ENCODE peak calls at places on chromosomes 1 and 21, in seven cellular contexts. O is fibroblast of the aortic adventitia; J is CD8-positive, alpha-beta T cell; G is CD8-positive, alpha-beta memory T cell; U is SK-N-SH; B is astrocyte of the cerebellum; Y is epithelial cell of esophagus. Q is an unnamed sample.

GRCh38 chr1:218658294-218658693 is 313.2 kb downstream of the TGFB2 start:
- DNase-seq in O (peak), J (no peak), G (no peak), U (no peak), B (no peak), Y (no peak), Q (no peak)

GRCh38 chr1:167200749-167201148 is 19.9 kb upstream of the POU2F1 start:
- DNase-seq in O (no peak), J (no peak), G (no peak), U (no peak), B (no peak), Y (peak), Q (no peak)

GRCh38 chr1:204473415-204473965 is 21.1 kb downstream of the PIK3C2B start:
- DNase-seq in O (no peak), J (no peak), G (no peak), U (no peak), B (no peak), Y (no peak), Q (no peak)

GRCh38 chr1:171841050-171841910 is at the start of gene DNM3:
- DNase-seq in O (peak), J (peak), G (peak), U (peak), B (peak), Y (peak), Q (peak)

GRCh38 chr1:26696191-26696644 is 403 bp downstream of the ARID1A start:
- DNase-seq in O (no peak), J (no peak), G (peak), U (peak), B (no peak), Y (no peak), Q (no peak)

GRCh38 chr1:40774266-40774998 is 9.2 kb upstream of the KCNQ4 start:
- DNase-seq in O (peak), J (peak), G (peak), U (peak), B (no peak), Y (peak), Q (peak)

GRCh38 chr1:234531181-234532132 is 52.5 kb upstream of the TARBP1 start:
- DNase-seq in O (peak), J (no peak), G (no peak), U (no peak), B (peak), Y (peak), Q (no peak)

GRCh38 chr1:37599940-37600339 is 4.2 kb upstream of the GNL2 start:
- DNase-seq in O (no peak), J (no peak), G (no peak), U (peak), B (no peak), Y (no peak), Q (no peak)

GRCh38 chr1:227934476-227935313 is 13.0 kb downstream of the WNT9A start:
- DNase-seq in O (peak), J (no peak), G (peak), U (no peak), B (no peak), Y (peak), Q (no peak)

GRCh38 chr1:6427445-6428390 is 3.1 kb downstream of the ESPN start:
- DNase-seq in O (no peak), J (no peak), G (no peak), U (no peak), B (no peak), Y (no peak), Q (no peak)

GRCh38 chr1:219159946-219160645 is 13.6 kb upstream of the LYPLAL1 start:
- DNase-seq in O (peak), J (no peak), G (no peak), U (no peak), B (no peak), Y (peak), Q (no peak)

GRCh38 chr21:33115586-33116541 is 45.9 kb downstream of the OLIG1 start:
- DNase-seq in O (no peak), J (no peak), G (no peak), U (no peak), B (no peak), Y (no peak), Q (no peak)

GRCh38 chr1:26555550-26555981 is 26.0 kb downstream of the RPS6KA1 start:
- DNase-seq in O (no peak), J (no peak), G (no peak), U (no peak), B (no peak), Y (no peak), Q (no peak)

GRCh38 chr1:11617314-11617713 is 36.9 kb downstream of the FBXO2 start:
- DNase-seq in O (no peak), J (no peak), G (no peak), U (no peak), B (no peak), Y (peak), Q (no peak)

GRCh38 chr1:3459940-3460652 is 5.6 kb downstream of the ARHGEF16 start:
- DNase-seq in O (no peak), J (no peak), G (no peak), U (no peak), B (no peak), Y (peak), Q (no peak)

GRCh38 chr1:94061513-94062443 is 59.2 kb downstream of the ABCA4 start:
- DNase-seq in O (peak), J (no peak), G (no peak), U (peak), B (no peak), Y (peak), Q (no peak)

GRCh38 chr1:8121261-8122159 is 95.4 kb upstream of the ERRFI1 start:
- DNase-seq in O (peak), J (no peak), G (no peak), U (no peak), B (peak), Y (peak), Q (no peak)

GRCh38 chr1:99282536-99282935 is 18.2 kb downstream of the PLPPR4 start:
- DNase-seq in O (no peak), J (no peak), G (no peak), U (no peak), B (no peak), Y (no peak), Q (no peak)

GRCh38 chr1:62175568-62176179 is 19.0 kb upstream of the L1TD1 start:
- DNase-seq in O (peak), J (no peak), G (no peak), U (peak), B (peak), Y (peak), Q (peak)

GRCh38 chr1:9942399-9942938 is 722 bp downstream of the LZIC start:
- DNase-seq in O (peak), J (no peak), G (no peak), U (peak), B (peak), Y (peak), Q (no peak)

GRCh38 chr1:63968663-63969460 is 195.0 kb downstream of the ROR1 start:
- DNase-seq in O (peak), J (no peak), G (no peak), U (no peak), B (no peak), Y (no peak), Q (no peak)

GRCh38 chr1:229434641-229435051 is 752 bp upstream of the ACTA1 start:
- DNase-seq in O (no peak), J (no peak), G (no peak), U (peak), B (no peak), Y (no peak), Q (no peak)

GRCh38 chr1:3571263-3571662 is 40.0 kb downstream of the MEGF6 start:
- DNase-seq in O (no peak), J (no peak), G (no peak), U (no peak), B (no peak), Y (no peak), Q (no peak)

GRCh38 chr1:200670215-200671118 is 760 bp upstream of the DDX59 start:
- DNase-seq in O (peak), J (no peak), G (no peak), U (peak), B (peak), Y (peak), Q (peak)

GRCh38 chr1:206075786-206076725 is 23.1 kb downstream of the RHEX start:
- DNase-seq in O (peak), J (no peak), G (no peak), U (no peak), B (no peak), Y (peak), Q (no peak)

GRCh38 chr1:193909406-193909805 is 723.0 kb upstream of the B3GALT2 start:
- DNase-seq in O (no peak), J (no peak), G (no peak), U (no peak), B (no peak), Y (peak), Q (no peak)

GRCh38 chr21:37041706-37042271 is 31.1 kb downstream of the PIGP start:
- DNase-seq in O (no peak), J (no peak), G (no peak), U (no peak), B (no peak), Y (no peak), Q (no peak)

GRCh38 chr1:14943516-14943851 is 210.1 kb upstream of the TMEM51 start:
- DNase-seq in O (no peak), J (no peak), G (no peak), U (no peak), B (no peak), Y (no peak), Q (no peak)

GRCh38 chr1:8702121-8702520 is 115.3 kb downstream of the RERE start:
- DNase-seq in O (peak), J (no peak), G (no peak), U (peak), B (no peak), Y (peak), Q (no peak)

GRCh38 chr1:205225901-205226765 is 1.6 kb upstream of the TMCC2 start:
- DNase-seq in O (no peak), J (peak), G (no peak), U (no peak), B (no peak), Y (peak), Q (no peak)

GRCh38 chr1:51634618-51635017 is 17.7 kb downstream of the OSBPL9 start:
- DNase-seq in O (no peak), J (no peak), G (no peak), U (no peak), B (no peak), Y (no peak), Q (no peak)

GRCh38 chr1:47843059-47843458 is 154.1 kb downstream of the TRABD2B start:
- DNase-seq in O (no peak), J (no peak), G (no peak), U (no peak), B (no peak), Y (no peak), Q (no peak)

GRCh38 chr1:50527249-50527986 is 104.2 kb upstream of the DMRTA2 start:
- DNase-seq in O (no peak), J (no peak), G (no peak), U (no peak), B (no peak), Y (no peak), Q (no peak)

GRCh38 chr21:42764883-42765282 is 111.5 kb downstream of the PDE9A start:
- DNase-seq in O (no peak), J (no peak), G (no peak), U (no peak), B (no peak), Y (no peak), Q (no peak)

GRCh38 chr21:45224189-45224938 is 63.3 kb downstream of the POFUT2 start:
- DNase-seq in O (peak), J (no peak), G (peak), U (no peak), B (no peak), Y (no peak), Q (no peak)

GRCh38 chr1:56803561-56804156 is 15.5 kb downstream of the FYB2 start:
- DNase-seq in O (peak), J (no peak), G (no peak), U (peak), B (no peak), Y (peak), Q (peak)

GRCh38 chr1:13892141-13892670 is 192.2 kb downstream of the PRDM2 start:
- DNase-seq in O (no peak), J (no peak), G (no peak), U (no peak), B (no peak), Y (no peak), Q (no peak)
- H3K4me3 ChIP-seq in O (no peak), J (no peak), G (no peak), U (no peak), B (no peak), Y (no peak), Q (peak)

DNA sequence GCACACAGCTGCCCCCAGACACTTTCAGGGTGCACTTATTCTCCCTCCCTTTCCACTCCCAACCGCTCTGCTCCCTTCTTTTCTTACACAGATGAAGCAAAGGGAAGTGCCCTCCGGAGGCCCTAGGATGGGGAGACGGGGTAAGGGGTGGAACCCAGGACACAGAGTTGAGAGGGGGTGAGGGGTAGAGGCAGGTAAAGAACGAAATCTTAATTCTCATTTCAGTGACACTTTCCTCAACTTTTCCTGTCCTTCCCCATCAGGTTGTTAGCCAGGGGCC is 12.8 kb downstream of the PLEKHO1 start:
- DNase-seq in O (no peak), J (no peak), G (no peak), U (no peak), B (no peak), Y (no peak), Q (no peak)
- H3K4me3 ChIP-seq in O (peak), J (no peak), G (no peak), U (peak), B (no peak), Y (peak), Q (peak)

GRCh38 chr1:155137129-155137528 is 1.5 kb downstream of the SLC50A1 start:
- DNase-seq in O (no peak), J (no peak), G (no peak), U (no peak), B (no peak), Y (no peak), Q (no peak)
- H3K4me3 ChIP-seq in O (peak), J (peak), G (peak), U (peak), B (peak), Y (peak), Q (peak)

GRCh38 chr1:197197430-197197997 is 51.0 kb upstream of the ASPM start:
- DNase-seq in O (peak), J (no peak), G (no peak), U (no peak), B (no peak), Y (no peak), Q (no peak)

GRCh38 chr1:197198333-197198732 is 51.9 kb upstream of the ASPM start:
- DNase-seq in O (no peak), J (no peak), G (no peak), U (no peak), B (no peak), Y (peak), Q (no peak)

GRCh38 chr1:197199923-197200467 is 53.5 kb upstream of the ASPM start:
- DNase-seq in O (no peak), J (no peak), G (no peak), U (no peak), B (no peak), Y (no peak), Q (no peak)

GRCh38 chr1:197200468-197200899 is 54.0 kb upstream of the ASPM start:
- DNase-seq in O (peak), J (no peak), G (peak), U (no peak), B (peak), Y (peak), Q (peak)

GRCh38 chr1:197198911-197199310 is 52.4 kb upstream of the ASPM start:
- DNase-seq in O (no peak), J (no peak), G (no peak), U (no peak), B (no peak), Y (peak), Q (no peak)
- H3K4me3 ChIP-seq in O (peak), J (no peak), G (no peak), U (peak), B (peak), Y (peak), Q (peak)

GRCh38 chr1:116360435-116361173 is 12.4 kb upstream of the ATP1A1 start:
- DNase-seq in O (peak), J (no peak), G (no peak), U (no peak), B (no peak), Y (peak), Q (no peak)

GRCh38 chr1:116359871-116360270 is 13.2 kb upstream of the ATP1A1 start:
- DNase-seq in O (no peak), J (no peak), G (no peak), U (no peak), B (no peak), Y (no peak), Q (no peak)

GRCh38 chr1:116357487-116357886 is 15.6 kb upstream of the ATP1A1 start:
- DNase-seq in O (no peak), J (no peak), G (no peak), U (no peak), B (no peak), Y (no peak), Q (no peak)

GRCh38 chr1:116361648-116362047 is 11.4 kb upstream of the ATP1A1 start:
- DNase-seq in O (no peak), J (no peak), G (no peak), U (no peak), B (no peak), Y (no peak), Q (no peak)

DNA sequence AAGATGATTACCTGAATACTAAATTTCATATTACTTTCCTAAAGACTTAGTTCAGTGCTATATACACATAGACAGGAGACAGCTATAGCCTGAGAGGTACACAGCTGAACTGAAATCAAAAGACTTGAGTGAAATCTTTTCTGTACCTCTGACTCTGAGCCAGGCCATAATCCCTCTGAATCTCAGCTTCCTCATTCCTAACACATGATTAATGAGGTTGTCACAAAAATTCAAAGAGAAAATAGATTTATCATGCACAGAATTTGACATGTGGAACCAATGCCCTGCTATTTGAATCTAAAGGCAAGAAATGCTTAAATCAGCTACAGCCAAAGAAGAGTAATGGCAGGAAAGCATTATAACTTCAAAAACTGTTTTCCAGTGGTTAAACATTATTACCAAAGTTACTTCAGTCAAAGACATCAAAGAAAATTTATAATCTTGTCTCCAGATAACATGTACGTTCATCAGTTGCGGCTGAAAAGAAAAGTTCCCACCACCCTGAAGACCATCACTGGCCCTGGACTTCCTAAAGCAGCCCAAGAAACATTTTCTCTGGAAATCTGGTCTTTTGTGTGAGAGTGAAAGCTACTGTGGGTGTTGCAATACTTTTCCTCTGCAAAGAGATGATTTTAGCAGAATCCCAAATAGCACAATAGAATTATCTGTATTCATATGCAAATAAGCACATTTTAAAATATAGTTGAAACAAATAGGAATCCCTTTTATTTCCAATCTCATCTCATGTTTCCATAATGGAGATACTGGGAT is 13.8 kb upstream of the ATP1A1 start:
- DNase-seq in O (peak), J (no peak), G (no peak), U (no peak), B (no peak), Y (peak), Q (no peak)
- H3K4me3 ChIP-seq in O (no peak), J (no peak), G (no peak), U (no peak), B (no peak), Y (no peak), Q (no peak)

GRCh38 chr1:67683306-67683705 is 1.7 kb upstream of the GADD45A start:
- DNase-seq in O (peak), J (no peak), G (no peak), U (no peak), B (peak), Y (peak), Q (no peak)

GRCh38 chr1:67684526-67685066 is 405 bp upstream of the GADD45A start:
- DNase-seq in O (peak), J (no peak), G (no peak), U (no peak), B (no peak), Y (no peak), Q (no peak)

GRCh38 chr1:67685067-67685557 is at the start of gene GADD45A:
- DNase-seq in O (peak), J (peak), G (peak), U (peak), B (peak), Y (peak), Q (peak)

GRCh38 chr1:67682659-67683197 is 2.3 kb upstream of the GADD45A start:
- DNase-seq in O (peak), J (no peak), G (no peak), U (no peak), B (peak), Y (peak), Q (no peak)

DNA sequence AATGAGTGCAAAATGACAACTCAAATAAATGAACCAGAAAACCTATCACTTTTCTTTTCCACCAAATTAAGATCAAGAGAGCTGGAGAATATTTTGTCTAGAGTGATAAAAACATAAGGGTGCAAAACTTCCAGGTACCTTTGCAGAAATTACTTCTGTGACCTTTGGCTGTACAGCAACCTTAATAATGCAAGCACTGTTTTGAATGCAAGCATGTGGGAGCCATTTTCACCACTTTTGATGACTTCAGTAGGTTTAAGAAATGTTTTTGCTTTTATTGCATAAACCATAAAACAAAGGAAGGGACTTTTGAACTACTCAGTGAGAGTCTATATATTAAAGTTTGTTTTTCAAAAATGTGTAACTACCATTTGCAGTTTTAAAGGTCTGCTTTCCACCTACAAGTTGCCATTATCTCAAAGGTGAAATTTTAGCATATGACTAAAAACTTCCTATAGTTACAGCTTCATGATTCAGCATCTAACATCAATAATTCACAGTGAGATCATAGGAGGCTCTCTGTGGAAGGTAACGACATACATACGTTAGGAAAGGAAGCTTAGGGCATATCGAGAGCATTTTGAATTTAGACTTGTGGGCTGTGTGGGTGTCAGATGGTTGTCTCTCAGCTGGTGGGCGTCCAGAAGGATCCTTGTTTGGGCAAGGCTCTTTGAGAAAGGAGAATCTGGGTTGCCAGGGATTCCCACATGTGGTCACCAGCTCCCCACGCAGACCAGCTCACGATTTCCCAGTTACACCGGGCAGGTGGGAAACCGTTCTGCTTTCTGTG is 1.1 kb upstream of the GADD45A start:
- DNase-seq in O (peak), J (no peak), G (no peak), U (no peak), B (no peak), Y (peak), Q (no peak)
- H3K4me3 ChIP-seq in O (peak), J (peak), G (peak), U (peak), B (peak), Y (peak), Q (no peak)

Q was measured in NT2/D1.